ENCODE peak calls at places on chromosomes 3 and 15, in seven cellular contexts. P is ecto neural progenitor cell, R is neural crest cell, E is foreskin fibroblast, Y is HEK293T, M is GM04504, U is nucleus accumbens. G is an unnamed sample.

GRCh38 chr3:151644986-151645385 is 88.7 kb upstream of the AADACL2 start:
- DNase-seq in P (no peak), R (no peak), E (no peak), Y (no peak), M (no peak), U (no peak), G (no peak)

GRCh38 chr3:12679468-12679867 is 15.6 kb upstream of the RAF1 start:
- DNase-seq in P (no peak), R (no peak), E (peak), Y (no peak), M (peak), U (no peak), G (no peak)

GRCh38 chr3:197031315-197032285 is 2.0 kb upstream of the MELTF start:
- DNase-seq in P (no peak), R (no peak), E (peak), Y (no peak), M (peak), U (no peak), G (no peak)

GRCh38 chr15:89514596-89515406 is 18.4 kb upstream of the RHCG start:
- DNase-seq in P (no peak), R (no peak), E (no peak), Y (no peak), M (no peak), U (no peak), G (no peak)

GRCh38 chr3:105139851-105140560 is 226.7 kb upstream of the ALCAM start:
- DNase-seq in P (no peak), R (no peak), E (no peak), Y (no peak), M (no peak), U (no peak), G (no peak)

GRCh38 chr15:55789066-55789660 is 46.2 kb upstream of the PRTG start:
- DNase-seq in P (no peak), R (no peak), E (no peak), Y (peak), M (no peak), U (no peak), G (peak)

GRCh38 chr3:40120816-40121215 is 188.7 kb upstream of the EIF1B start:
- DNase-seq in P (no peak), R (no peak), E (peak), Y (no peak), M (peak), U (no peak), G (no peak)

GRCh38 chr3:153078826-153079225 is 83.2 kb upstream of the RAP2B start:
- DNase-seq in P (no peak), R (no peak), E (no peak), Y (no peak), M (no peak), U (no peak), G (no peak)

GRCh38 chr15:73908030-73908821 is 18.0 kb upstream of the LOXL1 start:
- DNase-seq in P (peak), R (peak), E (peak), Y (peak), M (peak), U (peak), G (peak)

GRCh38 chr15:65663521-65663920 is 41.8 kb downstream of the SLC24A1 start:
- DNase-seq in P (no peak), R (no peak), E (no peak), Y (no peak), M (no peak), U (no peak), G (no peak)

GRCh38 chr3:187762792-187763191 is 17.5 kb upstream of the BCL6 start:
- DNase-seq in P (no peak), R (no peak), E (no peak), Y (no peak), M (no peak), U (no peak), G (no peak)

GRCh38 chr15:68201879-68202261 is 3.3 kb downstream of the CALML4 start:
- DNase-seq in P (peak), R (no peak), E (no peak), Y (no peak), M (no peak), U (no peak), G (no peak)

GRCh38 chr15:88057836-88058235 is 198.7 kb downstream of the NTRK3 start:
- DNase-seq in P (no peak), R (no peak), E (no peak), Y (no peak), M (no peak), U (no peak), G (no peak)

GRCh38 chr3:73614385-73614784 is 10.4 kb downstream of the PDZRN3 start:
- DNase-seq in P (no peak), R (no peak), E (peak), Y (no peak), M (peak), U (no peak), G (no peak)

GRCh38 chr3:71146673-71147072 is 436.9 kb downstream of the FOXP1 start:
- DNase-seq in P (no peak), R (no peak), E (no peak), Y (no peak), M (no peak), U (no peak), G (no peak)

GRCh38 chr15:42157981-42158765 is 1.7 kb upstream of the PLA2G4F start:
- DNase-seq in P (no peak), R (no peak), E (peak), Y (no peak), M (peak), U (no peak), G (no peak)

GRCh38 chr3:69739204-69740102 is at the start of gene MITF:
- DNase-seq in P (peak), R (peak), E (peak), Y (peak), M (peak), U (peak), G (no peak)

GRCh38 chr3:196721097-196721496 is 8.9 kb downstream of the PIGX start:
- DNase-seq in P (no peak), R (no peak), E (no peak), Y (no peak), M (no peak), U (no peak), G (no peak)

GRCh38 chr3:128872744-128873143 is 6.7 kb upstream of the ACAD9 start:
- DNase-seq in P (no peak), R (no peak), E (no peak), Y (no peak), M (no peak), U (no peak), G (no peak)

GRCh38 chr15:34754674-34755418 is at the start of gene GJD2:
- DNase-seq in P (peak), R (no peak), E (no peak), Y (peak), M (no peak), U (no peak), G (no peak)

GRCh38 chr15:89429986-89430385 is 66.4 kb downstream of the RHCG start:
- DNase-seq in P (no peak), R (no peak), E (no peak), Y (no peak), M (no peak), U (no peak), G (no peak)

GRCh38 chr15:97099040-97099439 is 768.5 kb downstream of the NR2F2 start:
- DNase-seq in P (no peak), R (no peak), E (no peak), Y (no peak), M (no peak), U (no peak), G (no peak)

GRCh38 chr3:45110185-45110833 is 35.9 kb downstream of the CDCP1 start:
- DNase-seq in P (no peak), R (no peak), E (no peak), Y (no peak), M (no peak), U (no peak), G (peak)

GRCh38 chr3:13046569-13047279 is 26.5 kb downstream of the IQSEC1 start:
- DNase-seq in P (no peak), R (no peak), E (no peak), Y (no peak), M (no peak), U (no peak), G (no peak)

GRCh38 chr3:45992820-45993219 is 2.8 kb downstream of the FYCO1 start:
- DNase-seq in P (no peak), R (no peak), E (peak), Y (no peak), M (peak), U (no peak), G (no peak)

GRCh38 chr15:89057506-89058133 is 30.6 kb upstream of the ABHD2 start:
- DNase-seq in P (peak), R (peak), E (peak), Y (peak), M (peak), U (peak), G (peak)

GRCh38 chr3:26963356-26963742 is 340.8 kb downstream of the LRRC3B start:
- DNase-seq in P (no peak), R (no peak), E (no peak), Y (no peak), M (no peak), U (no peak), G (no peak)

GRCh38 chr15:59191855-59192237 is 14.8 kb upstream of the LDHAL6B start:
- DNase-seq in P (no peak), R (no peak), E (peak), Y (no peak), M (peak), U (no peak), G (no peak)

GRCh38 chr3:29695201-29695904 is 414.5 kb downstream of the RBMS3 start:
- DNase-seq in P (no peak), R (no peak), E (peak), Y (no peak), M (peak), U (no peak), G (no peak)

GRCh38 chr3:107824822-107825371 is 265.9 kb downstream of the CD47 start:
- DNase-seq in P (no peak), R (no peak), E (no peak), Y (no peak), M (no peak), U (no peak), G (no peak)

GRCh38 chr3:45765956-45766355 is 30.4 kb downstream of the SLC6A20 start:
- DNase-seq in P (no peak), R (no peak), E (no peak), Y (no peak), M (no peak), U (no peak), G (no peak)

G was measured in naive thymus-derived CD4-positive, alpha-beta T cell.